ENCODE peak calls at places on chromosomes 7 and 10, in seven cellular contexts. R, W, X, K, Y, J and G are unnamed samples.

GRCh38 chr7:27172388-27172774 is 1.7 kb downstream of the HOXA10 start:
- DNase-seq in J (peak), X (no peak), W (no peak), Y (peak), K (peak), R (no peak), G (no peak)

GRCh38 chr7:6648066-6648814 is 11.1 kb downstream of the ZNF316 start:
- DNase-seq in W (no peak), X (no peak), K (no peak), R (no peak), J (no peak), Y (no peak), G (no peak)

GRCh38 chr7:7895004-7895650 is 73.5 kb upstream of the GLCCI1 start:
- DNase-seq in W (no peak), J (no peak), R (no peak), K (no peak), X (no peak), Y (no peak), G (no peak)

GRCh38 chr7:10412426-10413019 is 561.1 kb upstream of the PHF14 start:
- DNase-seq in J (peak), Y (peak), R (no peak), W (peak), X (no peak), K (peak), G (no peak)

GRCh38 chr7:93156884-93157283 is 8.7 kb upstream of the SAMD9L start:
- DNase-seq in K (peak), W (no peak), Y (no peak), X (peak), J (no peak), R (no peak), G (no peak)

GRCh38 chr7:28722684-28723083 is 235.4 kb downstream of the TRIL start:
- DNase-seq in W (no peak), K (no peak), R (no peak), X (no peak), J (no peak), Y (no peak), G (no peak)

GRCh38 chr10:11906714-11907113 is 83.6 kb downstream of the PROSER2 start:
- DNase-seq in W (no peak), Y (no peak), J (no peak), R (no peak), K (no peak), X (no peak), G (no peak)

GRCh38 chr7:41699532-41699931 is 3.4 kb downstream of the INHBA start:
- DNase-seq in Y (no peak), W (no peak), R (no peak), J (no peak), K (no peak), X (no peak), G (no peak)